ENCODE peak calls at places on chromosomes 7 and 10, in six cellular contexts. One of them, this sample, is unnamed.

GRCh38 chr7:36910859-36911258 is 186.6 kb upstream of the AOAH start:
- DNase-seq in cardiac fibroblast: no peak
- DNase-seq in fibroblast of pulmonary artery: no peak
- DNase-seq in astrocyte: no peak
- DNase-seq in CD8-positive, alpha-beta T cell: no peak
- DNase-seq in glutamatergic neuron: no peak
- DNase-seq in this sample: no peak

GRCh38 chr10:21517983-21518628 is 7.4 kb downstream of the SKIDA1 start:
- DNase-seq in cardiac fibroblast: peak; percentile 23
- DNase-seq in fibroblast of pulmonary artery: peak; percentile 49
- DNase-seq in astrocyte: peak; percentile 73
- DNase-seq in CD8-positive, alpha-beta T cell: no peak
- DNase-seq in glutamatergic neuron: no peak
- DNase-seq in this sample: no peak

GRCh38 chr10:6738464-6738824 is 158.4 kb upstream of the PRKCQ start:
- DNase-seq in cardiac fibroblast: no peak
- DNase-seq in fibroblast of pulmonary artery: no peak
- DNase-seq in astrocyte: no peak
- DNase-seq in CD8-positive, alpha-beta T cell: no peak
- DNase-seq in glutamatergic neuron: no peak
- DNase-seq in this sample: peak; percentile 16

GRCh38 chr10:73917566-73918305 is 6.8 kb downstream of the PLAU start:
- DNase-seq in cardiac fibroblast: no peak
- DNase-seq in fibroblast of pulmonary artery: no peak
- DNase-seq in astrocyte: no peak
- DNase-seq in CD8-positive, alpha-beta T cell: no peak
- DNase-seq in glutamatergic neuron: no peak
- DNase-seq in this sample: no peak

GRCh38 chr7:49295136-49295535 is 370.8 kb downstream of the CDC14C start:
- DNase-seq in cardiac fibroblast: peak; percentile 6
- DNase-seq in fibroblast of pulmonary artery: peak; percentile 52
- DNase-seq in astrocyte: peak; percentile 86
- DNase-seq in CD8-positive, alpha-beta T cell: no peak
- DNase-seq in glutamatergic neuron: no peak
- DNase-seq in this sample: no peak

GRCh38 chr10:101110856-101111523 is 20.1 kb upstream of the TLX1 start:
- DNase-seq in cardiac fibroblast: no peak
- DNase-seq in fibroblast of pulmonary artery: no peak
- DNase-seq in astrocyte: no peak
- DNase-seq in CD8-positive, alpha-beta T cell: no peak
- DNase-seq in glutamatergic neuron: no peak
- DNase-seq in this sample: no peak

GRCh38 chr7:107836237-107837144 is 33.5 kb upstream of the SLC26A3 start:
- DNase-seq in cardiac fibroblast: no peak
- DNase-seq in fibroblast of pulmonary artery: no peak
- DNase-seq in astrocyte: peak; percentile 12
- DNase-seq in CD8-positive, alpha-beta T cell: no peak
- DNase-seq in glutamatergic neuron: no peak
- DNase-seq in this sample: no peak

GRCh38 chr10:3090914-3091313 is 23.6 kb downstream of the PFKP start:
- DNase-seq in cardiac fibroblast: peak; percentile 75
- DNase-seq in fibroblast of pulmonary artery: peak; percentile 83
- DNase-seq in astrocyte: peak; percentile 75
- DNase-seq in CD8-positive, alpha-beta T cell: no peak
- DNase-seq in glutamatergic neuron: no peak
- DNase-seq in this sample: no peak

GRCh38 chr7:102222445-102222844 is 64.2 kb upstream of the SH2B2 start:
- DNase-seq in cardiac fibroblast: no peak
- DNase-seq in fibroblast of pulmonary artery: no peak
- DNase-seq in astrocyte: peak; percentile 84
- DNase-seq in CD8-positive, alpha-beta T cell: no peak
- DNase-seq in glutamatergic neuron: no peak
- DNase-seq in this sample: no peak

GRCh38 chr10:91668935-91669334 is 36.1 kb upstream of the PPP1R3C start:
- DNase-seq in cardiac fibroblast: no peak
- DNase-seq in fibroblast of pulmonary artery: no peak
- DNase-seq in astrocyte: no peak
- DNase-seq in CD8-positive, alpha-beta T cell: no peak
- DNase-seq in glutamatergic neuron: no peak
- DNase-seq in this sample: no peak

GRCh38 chr7:127754457-127754856 is 102.5 kb downstream of the SND1 start:
- DNase-seq in cardiac fibroblast: no peak
- DNase-seq in fibroblast of pulmonary artery: no peak
- DNase-seq in astrocyte: no peak
- DNase-seq in CD8-positive, alpha-beta T cell: no peak
- DNase-seq in glutamatergic neuron: no peak
- DNase-seq in this sample: no peak

GRCh38 chr10:132575320-132576201 is 38.0 kb downstream of the INPP5A start:
- DNase-seq in cardiac fibroblast: peak; percentile 71
- DNase-seq in fibroblast of pulmonary artery: peak; percentile 65
- DNase-seq in astrocyte: peak; percentile 95
- DNase-seq in CD8-positive, alpha-beta T cell: no peak
- DNase-seq in glutamatergic neuron: peak; percentile 32
- DNase-seq in this sample: no peak

GRCh38 chr7:157468221-157469111 is 131.7 kb downstream of the DNAJB6 start:
- DNase-seq in cardiac fibroblast: no peak
- DNase-seq in fibroblast of pulmonary artery: no peak
- DNase-seq in astrocyte: no peak
- DNase-seq in CD8-positive, alpha-beta T cell: no peak
- DNase-seq in glutamatergic neuron: no peak
- DNase-seq in this sample: no peak

GRCh38 chr10:75599875-75600648 is 168.6 kb downstream of the LRMDA start:
- DNase-seq in cardiac fibroblast: no peak
- DNase-seq in fibroblast of pulmonary artery: no peak
- DNase-seq in astrocyte: no peak
- DNase-seq in CD8-positive, alpha-beta T cell: no peak
- DNase-seq in glutamatergic neuron: no peak
- DNase-seq in this sample: no peak

GRCh38 chr7:152710134-152710404 is 34.1 kb upstream of the XRCC2 start:
- DNase-seq in cardiac fibroblast: no peak
- DNase-seq in fibroblast of pulmonary artery: no peak
- DNase-seq in astrocyte: no peak
- DNase-seq in CD8-positive, alpha-beta T cell: no peak
- DNase-seq in glutamatergic neuron: no peak
- DNase-seq in this sample: no peak

GRCh38 chr10:129035052-129035805 is 431.8 kb upstream of the MGMT start:
- DNase-seq in cardiac fibroblast: no peak
- DNase-seq in fibroblast of pulmonary artery: no peak
- DNase-seq in astrocyte: no peak
- DNase-seq in CD8-positive, alpha-beta T cell: peak; percentile 75
- DNase-seq in glutamatergic neuron: no peak
- DNase-seq in this sample: no peak

GRCh38 chr7:158646766-158647474 is 57.7 kb downstream of the NCAPG2 start:
- DNase-seq in cardiac fibroblast: peak; percentile 12
- DNase-seq in fibroblast of pulmonary artery: peak; percentile 10
- DNase-seq in astrocyte: no peak
- DNase-seq in CD8-positive, alpha-beta T cell: no peak
- DNase-seq in glutamatergic neuron: peak; percentile 32
- DNase-seq in this sample: peak; percentile 42

GRCh38 chr10:30719832-30720231 is 90.3 kb upstream of the LYZL2 start:
- DNase-seq in cardiac fibroblast: no peak
- DNase-seq in fibroblast of pulmonary artery: no peak
- DNase-seq in astrocyte: no peak
- DNase-seq in CD8-positive, alpha-beta T cell: no peak
- DNase-seq in glutamatergic neuron: no peak
- DNase-seq in this sample: peak; percentile 31

GRCh38 chr10:78579995-78580394 is 488.8 kb upstream of the ZMIZ1 start:
- DNase-seq in cardiac fibroblast: peak; percentile 50
- DNase-seq in fibroblast of pulmonary artery: peak; percentile 88
- DNase-seq in astrocyte: peak; percentile 74
- DNase-seq in CD8-positive, alpha-beta T cell: no peak
- DNase-seq in glutamatergic neuron: no peak
- DNase-seq in this sample: no peak

GRCh38 chr7:101169838-101170531 is 4.6 kb upstream of the VGF start:
- DNase-seq in cardiac fibroblast: peak; percentile 65
- DNase-seq in fibroblast of pulmonary artery: peak; percentile 67
- DNase-seq in astrocyte: no peak
- DNase-seq in CD8-positive, alpha-beta T cell: peak; percentile 76
- DNase-seq in glutamatergic neuron: peak; percentile 91
- DNase-seq in this sample: peak; percentile 90

GRCh38 chr10:13346280-13346819 is 1.7 kb downstream of the SEPHS1 start:
- DNase-seq in cardiac fibroblast: peak; percentile 84
- DNase-seq in fibroblast of pulmonary artery: peak; percentile 61
- DNase-seq in astrocyte: peak; percentile 47
- DNase-seq in CD8-positive, alpha-beta T cell: no peak
- DNase-seq in glutamatergic neuron: no peak
- DNase-seq in this sample: no peak

GRCh38 chr10:113329121-113329596 is 223.7 kb upstream of the HABP2 start:
- DNase-seq in cardiac fibroblast: peak; percentile 69
- DNase-seq in fibroblast of pulmonary artery: peak; percentile 60
- DNase-seq in astrocyte: peak; percentile 79
- DNase-seq in CD8-positive, alpha-beta T cell: no peak
- DNase-seq in glutamatergic neuron: no peak
- DNase-seq in this sample: no peak

GRCh38 chr7:135317676-135318326 is 84.2 kb downstream of the STRA8 start:
- DNase-seq in cardiac fibroblast: no peak
- DNase-seq in fibroblast of pulmonary artery: peak; percentile 14
- DNase-seq in astrocyte: no peak
- DNase-seq in CD8-positive, alpha-beta T cell: no peak
- DNase-seq in glutamatergic neuron: no peak
- DNase-seq in this sample: no peak

GRCh38 chr7:96927131-96927530 is 78.2 kb upstream of the DLX6 start:
- DNase-seq in cardiac fibroblast: no peak
- DNase-seq in fibroblast of pulmonary artery: no peak
- DNase-seq in astrocyte: no peak
- DNase-seq in CD8-positive, alpha-beta T cell: no peak
- DNase-seq in glutamatergic neuron: no peak
- DNase-seq in this sample: no peak

DNA sequence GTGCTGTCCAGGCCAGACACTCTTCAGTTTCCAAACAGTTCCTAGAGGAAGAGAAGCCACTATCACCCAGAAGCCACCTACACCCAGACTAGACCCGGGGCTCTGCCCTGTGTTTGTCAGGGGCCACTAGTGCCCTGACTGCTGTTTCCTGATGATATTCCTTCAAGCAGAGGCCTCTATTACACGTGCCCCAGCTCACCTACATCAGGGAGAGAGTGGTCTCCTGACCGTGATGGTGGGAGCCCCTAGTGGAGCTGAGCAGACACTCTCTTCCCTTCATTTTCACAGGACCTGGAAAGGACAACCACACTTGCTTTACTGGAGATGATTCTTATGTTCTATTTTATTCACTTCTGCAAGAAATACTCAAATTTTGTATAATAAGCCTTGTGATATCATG is 9.2 kb downstream of the ZNF394 start:
- DNase-seq in cardiac fibroblast: no peak
- DNase-seq in fibroblast of pulmonary artery: no peak
- DNase-seq in astrocyte: no peak
- DNase-seq in CD8-positive, alpha-beta T cell: no peak
- DNase-seq in glutamatergic neuron: no peak
- DNase-seq in this sample: no peak
- TF ChIP-seq CTCF in cardiac fibroblast: no peak
- TF ChIP-seq CTCF in fibroblast of pulmonary artery: no peak
- TF ChIP-seq CTCF in astrocyte: no peak
- TF ChIP-seq CTCF in CD8-positive, alpha-beta T cell: no peak
- TF ChIP-seq CTCF in glutamatergic neuron: no peak
- TF ChIP-seq CTCF in this sample: no peak

DNA sequence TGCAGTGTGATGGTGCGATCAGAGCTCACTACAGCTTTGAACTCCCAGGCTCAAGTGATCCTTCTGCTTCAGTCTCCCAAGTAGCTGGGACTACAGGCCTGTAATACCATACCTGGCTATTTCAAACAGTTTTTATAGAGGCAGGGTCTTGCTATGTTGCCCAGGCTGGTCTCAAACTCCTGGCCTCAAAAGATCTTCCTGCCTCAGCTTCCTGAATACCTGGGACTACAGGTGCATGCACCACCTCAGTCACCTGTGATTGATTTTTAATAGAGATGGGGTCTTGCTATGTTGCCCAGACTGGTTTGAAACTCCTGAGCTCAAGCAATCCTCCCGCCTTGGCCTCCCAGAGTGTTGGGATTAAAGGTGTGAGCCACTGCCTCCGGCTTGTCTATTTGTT is 26.4 kb upstream of the CCL24 start:
- DNase-seq in cardiac fibroblast: no peak
- DNase-seq in fibroblast of pulmonary artery: no peak
- DNase-seq in astrocyte: no peak
- DNase-seq in CD8-positive, alpha-beta T cell: no peak
- DNase-seq in glutamatergic neuron: no peak
- DNase-seq in this sample: no peak
- TF ChIP-seq CTCF in cardiac fibroblast: no peak
- TF ChIP-seq CTCF in fibroblast of pulmonary artery: no peak
- TF ChIP-seq CTCF in astrocyte: no peak
- TF ChIP-seq CTCF in CD8-positive, alpha-beta T cell: no peak
- TF ChIP-seq CTCF in glutamatergic neuron: no peak
- TF ChIP-seq CTCF in this sample: no peak

GRCh38 chr10:45433716-45434469 is 59.9 kb downstream of the ALOX5 start:
- DNase-seq in cardiac fibroblast: no peak
- DNase-seq in fibroblast of pulmonary artery: no peak
- DNase-seq in astrocyte: no peak
- DNase-seq in CD8-positive, alpha-beta T cell: no peak
- DNase-seq in glutamatergic neuron: no peak
- DNase-seq in this sample: no peak
- TF ChIP-seq CTCF in cardiac fibroblast: no peak
- TF ChIP-seq CTCF in fibroblast of pulmonary artery: no peak
- TF ChIP-seq CTCF in astrocyte: no peak
- TF ChIP-seq CTCF in CD8-positive, alpha-beta T cell: no peak
- TF ChIP-seq CTCF in glutamatergic neuron: no peak
- TF ChIP-seq CTCF in this sample: no peak

GRCh38 chr10:70619271-70620019 is 16.9 kb upstream of the PRF1 start:
- DNase-seq in cardiac fibroblast: peak; percentile 88
- DNase-seq in fibroblast of pulmonary artery: peak; percentile 53
- DNase-seq in astrocyte: peak; percentile 47
- DNase-seq in CD8-positive, alpha-beta T cell: no peak
- DNase-seq in glutamatergic neuron: no peak
- DNase-seq in this sample: no peak
- TF ChIP-seq CTCF in cardiac fibroblast: peak; percentile 47
- TF ChIP-seq CTCF in fibroblast of pulmonary artery: peak; percentile 37
- TF ChIP-seq CTCF in astrocyte: peak; percentile 33
- TF ChIP-seq CTCF in CD8-positive, alpha-beta T cell: no peak
- TF ChIP-seq CTCF in glutamatergic neuron: peak; percentile 16
- TF ChIP-seq CTCF in this sample: peak; percentile 20

GRCh38 chr7:141071260-141071854 is 2.5 kb upstream of the TMEM178B start:
- DNase-seq in cardiac fibroblast: peak; percentile 22
- DNase-seq in fibroblast of pulmonary artery: no peak
- DNase-seq in astrocyte: no peak
- DNase-seq in CD8-positive, alpha-beta T cell: peak; percentile 29
- DNase-seq in glutamatergic neuron: peak; percentile 84
- DNase-seq in this sample: peak; percentile 43
- TF ChIP-seq CTCF in cardiac fibroblast: no peak
- TF ChIP-seq CTCF in fibroblast of pulmonary artery: no peak
- TF ChIP-seq CTCF in astrocyte: no peak
- TF ChIP-seq CTCF in CD8-positive, alpha-beta T cell: no peak
- TF ChIP-seq CTCF in glutamatergic neuron: peak; percentile 19
- TF ChIP-seq CTCF in this sample: no peak

DNA sequence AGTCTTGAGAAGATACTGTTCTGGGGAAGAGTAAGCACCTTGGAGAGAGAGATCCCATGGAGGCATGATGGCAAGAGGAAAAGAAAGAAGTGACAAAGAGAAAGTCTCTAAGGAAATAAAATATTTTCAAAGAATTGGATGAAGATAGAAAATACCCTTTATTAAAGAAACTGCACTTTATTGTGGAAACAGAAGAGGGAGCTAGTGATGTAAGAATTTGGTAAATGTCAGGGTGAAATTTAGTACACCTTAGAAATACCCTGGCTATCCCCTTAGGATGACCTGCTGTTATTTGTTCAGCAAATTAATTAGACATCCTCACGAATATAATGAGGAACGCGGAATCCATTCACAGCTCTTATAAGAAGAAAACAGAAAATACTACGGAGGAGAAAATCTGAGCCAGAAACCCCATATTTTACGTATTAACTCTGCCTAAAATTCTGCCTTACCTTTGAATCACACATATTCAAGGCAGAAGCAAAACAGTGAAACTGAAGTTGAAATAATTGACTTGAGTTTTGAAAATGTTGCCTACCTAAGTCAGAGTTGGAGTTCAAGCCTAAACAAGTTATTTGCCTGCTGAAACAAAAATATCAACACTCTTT is 90.7 kb downstream of the TFPI2 start:
- DNase-seq in cardiac fibroblast: peak; percentile 64
- DNase-seq in fibroblast of pulmonary artery: peak; percentile 64
- DNase-seq in astrocyte: peak; percentile 11
- DNase-seq in CD8-positive, alpha-beta T cell: no peak
- DNase-seq in glutamatergic neuron: no peak
- DNase-seq in this sample: no peak
- TF ChIP-seq CTCF in cardiac fibroblast: peak; percentile 47
- TF ChIP-seq CTCF in fibroblast of pulmonary artery: peak; percentile 63
- TF ChIP-seq CTCF in astrocyte: peak; percentile 56
- TF ChIP-seq CTCF in CD8-positive, alpha-beta T cell: no peak
- TF ChIP-seq CTCF in glutamatergic neuron: peak; percentile 55
- TF ChIP-seq CTCF in this sample: peak; percentile 70